ENCODE peak calls at places on chromosomes 13 and 19, in seven cellular contexts. G is Ammon's horn; O is stimulated activated naive CD8-positive, alpha-beta T cell treated with anti-CD3 and anti-CD28 coated beads, Interleukin-15, Interleukin-2, amounts not matched to agents 100 U/mL and 50 U/mL, for 24 hours; U is kidney tubule cell; A is NCI-H460; N is foreskin fibroblast; M is upper lobe of left lung. P is an unnamed sample.

GRCh38 chr19:51181913-51182419 is 39.9 kb downstream of the SIGLEC7 start:
- DNase-seq in G (no peak), O (peak; percentile 25), U (no peak), A (no peak), N (no peak), M (no peak), P (no peak)

GRCh38 chr19:36489920-36490415 is 607 bp upstream of the ZNF566 start:
- DNase-seq in G (no peak), O (peak; percentile 75), U (peak; percentile 89), A (peak; percentile 81), N (peak; percentile 90), M (peak; percentile 79), P (peak; percentile 100)

GRCh38 chr19:12628040-12629022 is 17.6 kb downstream of the ZNF791 start:
- DNase-seq in G (no peak), O (no peak), U (no peak), A (no peak), N (no peak), M (no peak), P (no peak)

GRCh38 chr13:30224732-30225131 is 82.6 kb downstream of the KATNAL1 start:
- DNase-seq in G (no peak), O (no peak), U (peak; percentile 77), A (peak; percentile 6), N (peak; percentile 16), M (no peak), P (no peak)

GRCh38 chr13:65472336-65472735 is 1757.8 kb downstream of the PCDH9 start:
- DNase-seq in G (no peak), O (no peak), U (no peak), A (no peak), N (peak; percentile 21), M (no peak), P (no peak)

GRCh38 chr13:105070452-105070851 is 1465.0 kb downstream of the EFNB2 start:
- DNase-seq in G (no peak), O (no peak), U (no peak), A (peak; percentile 18), N (no peak), M (no peak), P (no peak)

GRCh38 chr19:55652311-55653078 is 2.3 kb upstream of the U2AF2 start:
- DNase-seq in G (no peak), O (no peak), U (no peak), A (no peak), N (no peak), M (no peak), P (no peak)

GRCh38 chr19:35206855-35207254 is 21.7 kb downstream of the FAM187B start:
- DNase-seq in G (no peak), O (peak; percentile 9), U (no peak), A (no peak), N (no peak), M (no peak), P (no peak)

GRCh38 chr19:17749912-17750317 is 1.4 kb upstream of the FCHO1 start:
- DNase-seq in G (no peak), O (peak; percentile 35), U (no peak), A (no peak), N (no peak), M (no peak), P (no peak)

GRCh38 chr19:56721714-56722113 is 50.2 kb upstream of the ZNF835 start:
- DNase-seq in G (no peak), O (no peak), U (no peak), A (no peak), N (no peak), M (no peak), P (no peak)

GRCh38 chr13:106182404-106182803 is 353.1 kb downstream of the EFNB2 start:
- DNase-seq in G (no peak), O (no peak), U (peak; percentile 80), A (no peak), N (peak; percentile 92), M (no peak), P (no peak)

GRCh38 chr13:31587696-31588266 is 151.5 kb upstream of the RXFP2 start:
- DNase-seq in G (no peak), O (no peak), U (no peak), A (no peak), N (no peak), M (no peak), P (no peak)

GRCh38 chr19:10516671-10517286 is 468 bp downstream of the S1PR5 start:
- DNase-seq in G (peak; percentile 29), O (no peak), U (no peak), A (no peak), N (no peak), M (no peak), P (peak; percentile 2)

GRCh38 chr19:7611541-7612279 is 16.0 kb downstream of the CAMSAP3 start:
- DNase-seq in G (no peak), O (no peak), U (no peak), A (no peak), N (no peak), M (no peak), P (no peak)

GRCh38 chr19:18203408-18203862 is 407 bp downstream of the RAB3A start:
- DNase-seq in G (peak; percentile 77), O (peak; percentile 55), U (no peak), A (no peak), N (no peak), M (peak; percentile 26), P (peak; percentile 42)

GRCh38 chr13:74024856-74025255 is 109.3 kb downstream of the KLF12 start:
- DNase-seq in G (no peak), O (no peak), U (no peak), A (no peak), N (no peak), M (no peak), P (no peak)

GRCh38 chr19:18969953-18970659 is 29.1 kb upstream of the HOMER3 start:
- DNase-seq in G (no peak), O (no peak), U (no peak), A (no peak), N (no peak), M (no peak), P (no peak)

P was measured in NCI-H345.